ENCODE peak calls at places on chromosomes 1 and 21, in eight cellular contexts. P, E, N, D, Q, I, H and S are unnamed samples.

GRCh38 chr21:31255846-31256395 is 88.1 kb downstream of the TIAM1 start:
- DNase-seq in P (no peak), N (no peak), Q (no peak), D (no peak), I (no peak), E (no peak), H (no peak), S (no peak)

GRCh38 chr1:174871886-174872285 is 127.9 kb upstream of the CACYBP start:
- DNase-seq in Q (no peak), P (no peak), N (no peak), E (no peak), I (no peak), H (peak; percentile 82), D (no peak), S (no peak)

GRCh38 chr1:51088474-51088873 is 13.6 kb upstream of the C1orf185 start:
- DNase-seq in P (no peak), I (no peak), N (no peak), Q (no peak), E (no peak), D (peak; percentile 6), H (no peak), S (no peak)

GRCh38 chr1:57019240-57019805 is 53.5 kb upstream of the C8B start:
- DNase-seq in P (no peak), H (no peak), E (no peak), D (no peak), N (no peak), Q (no peak), I (no peak), S (no peak)

GRCh38 chr1:64664287-64664686 is 80.6 kb upstream of the RAVER2 start:
- DNase-seq in H (no peak), Q (no peak), I (no peak), P (no peak), E (no peak), N (no peak), D (no peak), S (peak; percentile 42)

GRCh38 chr1:88985033-88985432 is 7.4 kb downstream of the KYAT3 start:
- DNase-seq in Q (no peak), H (no peak), N (no peak), I (no peak), P (peak; percentile 91), D (peak; percentile 31), E (peak; percentile 15), S (no peak)

GRCh38 chr1:116377564-116378529 is 4.8 kb downstream of the ATP1A1 start:
- DNase-seq in H (no peak), D (peak; percentile 45), P (peak; percentile 96), N (peak; percentile 83), Q (peak; percentile 78), I (peak; percentile 56), E (peak; percentile 38), S (peak; percentile 32)

GRCh38 chr1:220556641-220557040 is 28.7 kb downstream of the MARK1 start:
- DNase-seq in D (no peak), I (no peak), N (no peak), H (no peak), P (no peak), Q (no peak), E (no peak), S (no peak)

GRCh38 chr1:56469640-56470371 is 109.6 kb downstream of the PLPP3 start:
- DNase-seq in E (no peak), D (no peak), H (no peak), Q (no peak), P (peak; percentile 57), I (no peak), N (no peak), S (no peak)

GRCh38 chr1:209815931-209816338 is 10.0 kb upstream of the IRF6 start:
- DNase-seq in I (peak; percentile 45), E (no peak), P (no peak), Q (no peak), H (peak; percentile 3), N (no peak), D (no peak), S (no peak)

GRCh38 chr1:170678196-170678595 is 14.3 kb downstream of the PRRX1 start:
- DNase-seq in E (no peak), I (no peak), Q (no peak), P (peak; percentile 49), H (no peak), D (no peak), N (no peak), S (no peak)

GRCh38 chr1:229696385-229696784 is 70.3 kb downstream of the URB2 start:
- DNase-seq in N (no peak), D (no peak), H (peak; percentile 65), E (no peak), Q (no peak), P (no peak), I (no peak), S (no peak)

GRCh38 chr1:201774224-201774982 is 54.6 kb upstream of the IPO9 start:
- DNase-seq in P (peak; percentile 89), H (no peak), Q (no peak), E (no peak), N (no peak), I (no peak), D (no peak), S (no peak)

GRCh38 chr1:162036156-162036555 is 12.5 kb upstream of the OLFML2B start:
- DNase-seq in H (no peak), Q (no peak), N (no peak), E (no peak), I (no peak), P (no peak), D (no peak), S (no peak)

GRCh38 chr1:27992271-27992670 is 32.5 kb downstream of the XKR8 start:
- DNase-seq in Q (no peak), I (peak; percentile 51), E (peak; percentile 7), N (no peak), P (no peak), H (no peak), D (no peak), S (no peak)

GRCh38 chr1:49297783-49298182 is 521.1 kb upstream of the BEND5 start:
- DNase-seq in N (no peak), E (no peak), I (no peak), D (no peak), Q (peak; percentile 82), P (no peak), H (peak; percentile 4), S (no peak)

GRCh38 chr1:13754510-13755103 is 54.6 kb downstream of the PRDM2 start:
- DNase-seq in H (no peak), Q (no peak), P (peak; percentile 29), E (no peak), N (peak; percentile 33), D (no peak), I (no peak), S (no peak)

GRCh38 chr1:24390924-24391782 is 22.4 kb downstream of the STPG1 start:
- DNase-seq in P (peak; percentile 86), Q (peak; percentile 78), E (peak; percentile 83), I (peak; percentile 80), D (peak; percentile 84), H (peak; percentile 86), N (peak; percentile 80), S (peak; percentile 48)
- H3K27ac ChIP-seq in P (no peak overlapping the region), Q (peak overlapping the region; percentile 80), E (no peak overlapping the region), I (peak overlapping the region; percentile 73), D (peak overlapping the region; percentile 81), H (no peak overlapping the region), N (peak overlapping the region; percentile 86), S (peak overlapping the region; percentile 71)

DNA sequence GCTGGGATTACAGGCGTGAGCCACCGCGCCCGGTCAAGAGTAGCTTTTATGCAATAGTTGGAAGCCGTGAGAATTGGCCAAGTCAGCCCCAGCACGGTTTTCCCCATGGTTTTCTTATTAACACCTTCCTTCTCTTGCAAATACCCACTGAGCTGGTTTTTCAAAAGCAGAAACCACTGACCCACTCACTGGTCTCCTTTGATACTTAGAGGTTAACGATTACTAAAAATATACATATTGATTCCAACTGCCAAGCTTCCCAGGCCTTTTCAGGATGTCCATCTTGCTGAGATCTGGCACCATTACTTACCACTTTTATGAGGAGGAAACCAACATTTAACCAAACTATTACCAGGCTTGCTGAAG is 25.9 kb upstream of the TARDBP start:
- DNase-seq in Q (no peak), I (no peak), N (no peak), H (no peak), P (no peak), E (no peak), D (no peak), S (no peak)
- H3K27ac ChIP-seq in Q (no peak overlapping the region), I (no peak overlapping the region), N (no peak overlapping the region), H (no peak overlapping the region), P (no peak overlapping the region), E (no peak overlapping the region), D (no peak overlapping the region), S (no peak overlapping the region)

GRCh38 chr21:37563641-37564340 is 197.2 kb downstream of the DYRK1A start:
- DNase-seq in N (peak; percentile 96), H (peak; percentile 95), D (peak; percentile 93), I (peak; percentile 96), Q (peak; percentile 95), P (peak; percentile 92), E (peak; percentile 73), S (peak; percentile 88)

GRCh38 chr21:37564924-37565529 is 198.5 kb downstream of the DYRK1A start:
- DNase-seq in I (no peak), E (no peak), N (no peak), D (peak; percentile 58), Q (no peak), P (peak; percentile 15), H (no peak), S (no peak)

GRCh38 chr21:37564341-37564923 is 197.9 kb downstream of the DYRK1A start:
- DNase-seq in H (peak; percentile 48), I (peak; percentile 68), Q (peak; percentile 93), E (peak; percentile 31), N (peak; percentile 95), D (peak; percentile 96), P (peak; percentile 100), S (peak; percentile 56)

GRCh38 chr21:37566790-37567725 is 200.5 kb downstream of the DYRK1A start:
- DNase-seq in I (no peak), D (no peak), E (no peak), H (no peak), N (no peak), Q (peak; percentile 65), P (no peak), S (no peak)

GRCh38 chr21:37565530-37566223 is 199.1 kb downstream of the DYRK1A start:
- DNase-seq in I (no peak), N (no peak), H (no peak), P (peak; percentile 37), Q (no peak), E (no peak), D (peak; percentile 33), S (no peak)
- H3K27ac ChIP-seq in I (no peak overlapping the region), N (peak overlapping the region; percentile 96), H (no peak overlapping the region), P (no peak overlapping the region), Q (peak overlapping the region; percentile 78), E (no peak overlapping the region), D (peak overlapping the region; percentile 98), S (no peak overlapping the region)

GRCh38 chr1:206955476-206956312 is 9.4 kb upstream of the PIGR start:
- DNase-seq in I (no peak), H (no peak), P (no peak), E (peak; percentile 33), D (no peak), N (no peak), Q (no peak), S (no peak)

GRCh38 chr1:206953126-206953525 is 6.9 kb upstream of the PIGR start:
- DNase-seq in E (no peak), I (peak; percentile 76), H (no peak), Q (no peak), P (no peak), N (no peak), D (no peak), S (no peak)

GRCh38 chr1:206952182-206952581 is 5.9 kb upstream of the PIGR start:
- DNase-seq in D (peak; percentile 48), P (no peak), Q (no peak), I (no peak), H (no peak), N (no peak), E (no peak), S (no peak)

GRCh38 chr1:206954616-206955342 is 8.5 kb upstream of the PIGR start:
- DNase-seq in D (no peak), P (no peak), Q (no peak), H (no peak), I (no peak), N (no peak), E (no peak), S (no peak)

GRCh38 chr1:206953626-206954025 is 7.4 kb upstream of the PIGR start:
- DNase-seq in N (no peak), H (no peak), E (no peak), I (no peak), P (no peak), Q (no peak), D (no peak), S (no peak)
- H3K27ac ChIP-seq in N (no peak overlapping the region), H (no peak overlapping the region), E (no peak overlapping the region), I (peak overlapping the region; percentile 58), P (no peak overlapping the region), Q (no peak overlapping the region), D (peak overlapping the region; percentile 86), S (no peak overlapping the region)